ENCODE peak calls at places on chromosomes 7 and 10, in five cellular contexts. One of them, this sample, is unnamed.

GRCh38 chr10:80186364-80187012 is 18.8 kb downstream of the ANXA11 start:
- DNase-seq in BJ: no peak
- DNase-seq in GM12865: no peak
- DNase-seq in lower lobe of right lung: peak; percentile 53
- DNase-seq in cardiac muscle cell: no peak
- DNase-seq in this sample: no peak

GRCh38 chr10:4243651-4244050 is 458.6 kb upstream of the KLF6 start:
- DNase-seq in lower lobe of right lung: no peak
- DNase-seq in cardiac muscle cell: no peak
- DNase-seq in BJ: peak; percentile 96
- DNase-seq in GM12865: no peak
- DNase-seq in this sample: no peak

GRCh38 chr7:28771901-28772622 is 186.1 kb downstream of the TRIL start:
- DNase-seq in cardiac muscle cell: no peak
- DNase-seq in GM12865: no peak
- DNase-seq in BJ: no peak
- DNase-seq in lower lobe of right lung: no peak
- DNase-seq in this sample: no peak

GRCh38 chr7:30281263-30281662 is 3.1 kb upstream of the ZNRF2 start:
- DNase-seq in cardiac muscle cell: no peak
- DNase-seq in BJ: no peak
- DNase-seq in lower lobe of right lung: no peak
- DNase-seq in GM12865: peak; percentile 18
- DNase-seq in this sample: no peak

GRCh38 chr7:149624006-149624405 is 126.4 kb upstream of the ZNF746 start:
- DNase-seq in BJ: no peak
- DNase-seq in GM12865: peak; percentile 56
- DNase-seq in lower lobe of right lung: peak; percentile 58
- DNase-seq in cardiac muscle cell: peak; percentile 24
- DNase-seq in this sample: peak; percentile 42

GRCh38 chr7:104074529-104074928 is 85.1 kb upstream of the RELN start:
- DNase-seq in cardiac muscle cell: no peak
- DNase-seq in GM12865: no peak
- DNase-seq in lower lobe of right lung: no peak
- DNase-seq in BJ: no peak
- DNase-seq in this sample: no peak

GRCh38 chr10:79289801-79290200 is 57.5 kb upstream of the PPIF start:
- DNase-seq in BJ: no peak
- DNase-seq in lower lobe of right lung: no peak
- DNase-seq in GM12865: no peak
- DNase-seq in cardiac muscle cell: no peak
- DNase-seq in this sample: no peak

GRCh38 chr7:45924283-45924682 is 3.2 kb upstream of the IGFBP3 start:
- DNase-seq in cardiac muscle cell: no peak
- DNase-seq in GM12865: no peak
- DNase-seq in lower lobe of right lung: no peak
- DNase-seq in BJ: no peak
- DNase-seq in this sample: no peak

GRCh38 chr10:93198401-93199175 is 124.9 kb downstream of the CYP26A1 start:
- DNase-seq in lower lobe of right lung: no peak
- DNase-seq in cardiac muscle cell: peak; percentile 22
- DNase-seq in GM12865: no peak
- DNase-seq in BJ: no peak
- DNase-seq in this sample: peak; percentile 29

GRCh38 chr7:47357863-47358262 is 224.0 kb downstream of the TNS3 start:
- DNase-seq in GM12865: peak; percentile 27
- DNase-seq in cardiac muscle cell: no peak
- DNase-seq in BJ: no peak
- DNase-seq in lower lobe of right lung: no peak
- DNase-seq in this sample: no peak

GRCh38 chr10:76111986-76112825 is 680.8 kb downstream of the LRMDA start:
- DNase-seq in GM12865: no peak
- DNase-seq in BJ: no peak
- DNase-seq in lower lobe of right lung: no peak
- DNase-seq in cardiac muscle cell: peak; percentile 63
- DNase-seq in this sample: peak; percentile 17

GRCh38 chr7:6250364-6250833 is 22.0 kb downstream of the CYTH3 start:
- DNase-seq in BJ: no peak
- DNase-seq in lower lobe of right lung: no peak
- DNase-seq in cardiac muscle cell: no peak
- DNase-seq in GM12865: peak; percentile 85
- DNase-seq in this sample: no peak

GRCh38 chr7:2701832-2702593 is 14.0 kb downstream of the AMZ1 start:
- DNase-seq in cardiac muscle cell: no peak
- DNase-seq in lower lobe of right lung: no peak
- DNase-seq in GM12865: no peak
- DNase-seq in BJ: no peak
- DNase-seq in this sample: no peak

GRCh38 chr7:37578350-37578749 is 105.2 kb upstream of the GPR141 start:
- DNase-seq in lower lobe of right lung: no peak
- DNase-seq in cardiac muscle cell: no peak
- DNase-seq in GM12865: no peak
- DNase-seq in BJ: no peak
- DNase-seq in this sample: no peak
- TF ChIP-seq CTCF in lower lobe of right lung: no peak
- TF ChIP-seq CTCF in cardiac muscle cell: no peak
- TF ChIP-seq CTCF in GM12865: no peak
- TF ChIP-seq CTCF in BJ: no peak
- TF ChIP-seq CTCF in this sample: no peak

GRCh38 chr7:134694299-134694698 is 47.6 kb downstream of the BPGM start:
- DNase-seq in lower lobe of right lung: no peak
- DNase-seq in BJ: no peak
- DNase-seq in GM12865: no peak
- DNase-seq in cardiac muscle cell: peak; percentile 14
- DNase-seq in this sample: peak; percentile 17
- TF ChIP-seq CTCF in lower lobe of right lung: no peak
- TF ChIP-seq CTCF in BJ: peak; percentile 48
- TF ChIP-seq CTCF in GM12865: peak; percentile 33
- TF ChIP-seq CTCF in cardiac muscle cell: peak; percentile 35
- TF ChIP-seq CTCF in this sample: peak; percentile 43

DNA sequence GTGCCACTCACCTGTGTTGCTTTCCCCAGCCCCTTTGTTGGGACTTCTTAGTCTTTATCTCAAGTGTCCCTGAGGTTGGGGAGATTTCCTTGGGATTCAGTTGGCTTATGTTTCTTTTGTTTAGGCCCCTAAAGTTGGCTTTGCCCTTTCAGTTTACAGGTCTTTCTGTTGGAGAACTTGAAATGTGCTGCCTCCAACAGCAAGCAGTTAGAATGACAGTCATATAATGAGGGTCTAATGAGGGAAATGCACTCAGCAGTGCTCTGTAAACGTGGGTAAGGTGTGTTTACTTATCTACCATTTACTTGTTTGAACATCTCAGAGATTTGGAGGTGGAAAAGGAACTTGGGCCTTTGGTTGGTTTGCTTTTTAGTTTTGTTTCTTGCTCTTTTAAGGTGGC is 191.4 kb upstream of the STK17A start:
- DNase-seq in lower lobe of right lung: no peak
- DNase-seq in cardiac muscle cell: peak; percentile 3
- DNase-seq in GM12865: no peak
- DNase-seq in BJ: no peak
- DNase-seq in this sample: no peak
- TF ChIP-seq CTCF in lower lobe of right lung: no peak
- TF ChIP-seq CTCF in cardiac muscle cell: no peak
- TF ChIP-seq CTCF in GM12865: no peak
- TF ChIP-seq CTCF in BJ: no peak
- TF ChIP-seq CTCF in this sample: no peak

GRCh38 chr7:81285142-81285871 is 366.5 kb upstream of the SEMA3C start:
- DNase-seq in GM12865: no peak
- DNase-seq in cardiac muscle cell: no peak
- DNase-seq in BJ: peak; percentile 61
- DNase-seq in lower lobe of right lung: no peak
- DNase-seq in this sample: no peak
- TF ChIP-seq CTCF in GM12865: no peak
- TF ChIP-seq CTCF in cardiac muscle cell: no peak
- TF ChIP-seq CTCF in BJ: peak; percentile 28
- TF ChIP-seq CTCF in lower lobe of right lung: no peak
- TF ChIP-seq CTCF in this sample: no peak

GRCh38 chr7:106088014-106088413 is 24.1 kb downstream of the SYPL1 start:
- DNase-seq in BJ: no peak
- DNase-seq in cardiac muscle cell: no peak
- DNase-seq in GM12865: no peak
- DNase-seq in lower lobe of right lung: no peak
- DNase-seq in this sample: no peak

GRCh38 chr7:106089647-106090046 is 22.5 kb downstream of the SYPL1 start:
- DNase-seq in cardiac muscle cell: no peak
- DNase-seq in BJ: no peak
- DNase-seq in GM12865: no peak
- DNase-seq in lower lobe of right lung: no peak
- DNase-seq in this sample: no peak

GRCh38 chr7:106085015-106085414 is 27.1 kb downstream of the SYPL1 start:
- DNase-seq in GM12865: no peak
- DNase-seq in lower lobe of right lung: no peak
- DNase-seq in BJ: no peak
- DNase-seq in cardiac muscle cell: no peak
- DNase-seq in this sample: no peak

GRCh38 chr7:106083717-106084116 is 28.4 kb downstream of the SYPL1 start:
- DNase-seq in BJ: no peak
- DNase-seq in cardiac muscle cell: no peak
- DNase-seq in GM12865: no peak
- DNase-seq in lower lobe of right lung: no peak
- DNase-seq in this sample: no peak

GRCh38 chr7:106086062-106086461 is 26.1 kb downstream of the SYPL1 start:
- DNase-seq in BJ: no peak
- DNase-seq in cardiac muscle cell: no peak
- DNase-seq in lower lobe of right lung: no peak
- DNase-seq in GM12865: no peak
- DNase-seq in this sample: no peak
- TF ChIP-seq CTCF in BJ: no peak
- TF ChIP-seq CTCF in cardiac muscle cell: no peak
- TF ChIP-seq CTCF in lower lobe of right lung: no peak
- TF ChIP-seq CTCF in GM12865: no peak
- TF ChIP-seq CTCF in this sample: no peak

DNA sequence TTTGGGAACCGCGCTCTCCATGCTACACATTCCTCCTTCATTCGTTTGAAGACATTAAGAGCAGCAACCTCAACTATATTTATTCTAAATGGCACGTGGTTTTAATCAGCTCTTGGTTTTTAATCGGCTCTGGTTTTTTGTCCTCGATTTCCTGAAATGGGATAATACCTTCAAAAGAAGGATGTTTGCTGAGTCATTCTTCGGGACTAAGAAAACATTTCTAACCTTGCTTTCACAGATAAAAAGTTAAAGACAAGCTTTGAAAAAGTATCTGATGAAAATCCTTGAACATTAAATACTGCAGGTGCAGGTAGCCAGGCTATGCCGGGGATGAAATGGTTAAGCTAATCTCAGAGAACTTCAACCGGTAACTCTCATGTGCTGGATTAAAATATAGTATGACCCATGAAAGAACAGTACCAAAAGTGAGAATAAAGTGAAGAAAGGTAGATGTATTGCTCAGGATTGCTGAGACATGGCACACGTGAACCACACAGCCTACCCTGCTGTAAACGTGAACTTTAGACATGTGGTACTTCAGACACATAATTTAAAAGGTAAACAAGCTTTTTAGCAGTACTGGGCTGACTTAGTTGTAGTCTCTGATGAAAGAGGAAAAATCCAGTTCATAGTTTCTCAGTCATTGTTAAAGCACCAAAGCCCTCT is 89.0 kb downstream of the PTPRN2 start:
- DNase-seq in lower lobe of right lung: no peak
- DNase-seq in GM12865: no peak
- DNase-seq in BJ: no peak
- DNase-seq in cardiac muscle cell: no peak
- DNase-seq in this sample: no peak
- TF ChIP-seq CTCF in lower lobe of right lung: no peak
- TF ChIP-seq CTCF in GM12865: no peak
- TF ChIP-seq CTCF in BJ: no peak
- TF ChIP-seq CTCF in cardiac muscle cell: no peak
- TF ChIP-seq CTCF in this sample: no peak

DNA sequence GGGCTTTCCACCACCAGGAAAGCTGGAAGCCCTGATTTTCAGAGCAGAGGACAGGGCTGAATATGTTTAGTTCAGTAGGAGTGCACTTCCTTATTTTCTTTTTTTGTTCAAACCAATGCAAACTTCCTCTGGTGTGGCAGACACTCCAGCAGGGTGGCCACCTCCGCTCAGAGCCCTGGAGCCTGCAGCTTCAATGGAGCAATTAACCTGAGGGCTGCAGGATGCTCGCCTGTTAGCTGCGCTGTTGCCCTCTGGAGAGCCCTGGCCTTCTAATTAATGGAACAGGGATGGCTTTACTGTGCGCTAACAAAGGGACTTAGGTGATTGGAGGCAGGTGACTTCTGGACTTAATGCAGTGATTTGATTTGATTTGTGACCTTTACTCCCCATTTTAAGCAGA is 122.8 kb upstream of the CTBP2 start:
- DNase-seq in BJ: no peak
- DNase-seq in lower lobe of right lung: no peak
- DNase-seq in cardiac muscle cell: no peak
- DNase-seq in GM12865: no peak
- DNase-seq in this sample: peak; percentile 23
- TF ChIP-seq CTCF in BJ: no peak
- TF ChIP-seq CTCF in lower lobe of right lung: no peak
- TF ChIP-seq CTCF in cardiac muscle cell: no peak
- TF ChIP-seq CTCF in GM12865: no peak
- TF ChIP-seq CTCF in this sample: no peak

GRCh38 chr7:151124899-151125399 is 38.7 kb downstream of the AGAP3 start:
- DNase-seq in BJ: no peak
- DNase-seq in cardiac muscle cell: no peak
- DNase-seq in lower lobe of right lung: no peak
- DNase-seq in GM12865: no peak
- DNase-seq in this sample: no peak

GRCh38 chr7:151126500-151127137 is 40.3 kb downstream of the AGAP3 start:
- DNase-seq in lower lobe of right lung: peak; percentile 61
- DNase-seq in cardiac muscle cell: no peak
- DNase-seq in BJ: no peak
- DNase-seq in GM12865: no peak
- DNase-seq in this sample: no peak

GRCh38 chr7:151125835-151126481 is 39.7 kb downstream of the AGAP3 start:
- DNase-seq in GM12865: no peak
- DNase-seq in BJ: no peak
- DNase-seq in cardiac muscle cell: peak; percentile 65
- DNase-seq in lower lobe of right lung: peak; percentile 39
- DNase-seq in this sample: peak; percentile 61

GRCh38 chr7:151124205-151124880 is 38.1 kb downstream of the AGAP3 start:
- DNase-seq in GM12865: no peak
- DNase-seq in lower lobe of right lung: no peak
- DNase-seq in cardiac muscle cell: no peak
- DNase-seq in BJ: no peak
- DNase-seq in this sample: no peak

GRCh38 chr7:151125459-151125834 is 39.2 kb downstream of the AGAP3 start:
- DNase-seq in BJ: no peak
- DNase-seq in lower lobe of right lung: peak; percentile 51
- DNase-seq in GM12865: no peak
- DNase-seq in cardiac muscle cell: peak; percentile 80
- DNase-seq in this sample: peak; percentile 76
- TF ChIP-seq CTCF in BJ: peak; percentile 13
- TF ChIP-seq CTCF in lower lobe of right lung: no peak
- TF ChIP-seq CTCF in GM12865: no peak
- TF ChIP-seq CTCF in cardiac muscle cell: peak; percentile 15
- TF ChIP-seq CTCF in this sample: no peak

GRCh38 chr10:133318494-133319127 is 9.9 kb downstream of the ZNF511 start:
- DNase-seq in GM12865: peak; percentile 46
- DNase-seq in cardiac muscle cell: peak; percentile 87
- DNase-seq in lower lobe of right lung: peak; percentile 81
- DNase-seq in BJ: no peak
- DNase-seq in this sample: peak; percentile 89
- TF ChIP-seq CTCF in GM12865: peak; percentile 53
- TF ChIP-seq CTCF in cardiac muscle cell: peak; percentile 78
- TF ChIP-seq CTCF in lower lobe of right lung: peak; percentile 78
- TF ChIP-seq CTCF in BJ: peak; percentile 93
- TF ChIP-seq CTCF in this sample: peak; percentile 77